ENCODE peak calls at places on chromosomes 16 and 17, in five cellular contexts. One of them, this sample, is unnamed.

GRCh38 chr17:57114085-57114673 is 29.1 kb downstream of the AKAP1 start:
- DNase-seq in HCT116: no peak
- DNase-seq in ovary: peak; percentile 53
- DNase-seq in uterus: peak; percentile 38
- DNase-seq in HepG2: peak; percentile 41
- DNase-seq in this sample: no peak

GRCh38 chr16:68021490-68021889 is 1.5 kb downstream of the DDX28 start:
- DNase-seq in HepG2: no peak
- DNase-seq in uterus: no peak
- DNase-seq in ovary: no peak
- DNase-seq in HCT116: no peak
- DNase-seq in this sample: no peak

GRCh38 chr16:23597003-23597756 is 1.1 kb upstream of the NDUFAB1 start:
- DNase-seq in uterus: no peak
- DNase-seq in HCT116: peak; percentile 50
- DNase-seq in HepG2: peak; percentile 71
- DNase-seq in ovary: no peak
- DNase-seq in this sample: no peak

GRCh38 chr17:66281671-66282369 is 20.6 kb upstream of the PRKCA start:
- DNase-seq in HCT116: no peak
- DNase-seq in ovary: no peak
- DNase-seq in uterus: no peak
- DNase-seq in HepG2: no peak
- DNase-seq in this sample: no peak

GRCh38 chr17:76248013-76248782 is 7.9 kb upstream of the RNF157 start:
- DNase-seq in ovary: no peak
- DNase-seq in HCT116: no peak
- DNase-seq in HepG2: no peak
- DNase-seq in uterus: no peak
- DNase-seq in this sample: no peak

GRCh38 chr17:74920306-74920620 is 2.8 kb downstream of the USH1G start:
- DNase-seq in uterus: no peak
- DNase-seq in ovary: no peak
- DNase-seq in HepG2: no peak
- DNase-seq in HCT116: no peak
- DNase-seq in this sample: no peak

GRCh38 chr16:51119576-51120288 is 31.3 kb downstream of the SALL1 start:
- DNase-seq in HCT116: no peak
- DNase-seq in ovary: no peak
- DNase-seq in uterus: peak; percentile 53
- DNase-seq in HepG2: peak; percentile 79
- DNase-seq in this sample: no peak

GRCh38 chr17:75909812-75910274 is 5.2 kb upstream of the MRPL38 start:
- DNase-seq in HCT116: no peak
- DNase-seq in uterus: peak; percentile 87
- DNase-seq in ovary: peak; percentile 59
- DNase-seq in HepG2: no peak
- DNase-seq in this sample: peak; percentile 64

GRCh38 chr17:48429638-48430586 is at the start of gene SKAP1:
- DNase-seq in HCT116: no peak
- DNase-seq in ovary: no peak
- DNase-seq in HepG2: no peak
- DNase-seq in uterus: no peak
- DNase-seq in this sample: no peak

GRCh38 chr17:50550661-50551432 is 3.9 kb downstream of the SPATA20 start:
- DNase-seq in ovary: peak; percentile 86
- DNase-seq in uterus: peak; percentile 87
- DNase-seq in HCT116: peak; percentile 68
- DNase-seq in HepG2: peak; percentile 84
- DNase-seq in this sample: peak; percentile 77

GRCh38 chr17:43931062-43931571 is 11.2 kb downstream of the PPY start:
- DNase-seq in ovary: no peak
- DNase-seq in uterus: no peak
- DNase-seq in HCT116: no peak
- DNase-seq in HepG2: peak; percentile 92
- DNase-seq in this sample: no peak

GRCh38 chr17:66365204-66365524 is 62.8 kb downstream of the PRKCA start:
- DNase-seq in uterus: no peak
- DNase-seq in HCT116: no peak
- DNase-seq in HepG2: no peak
- DNase-seq in ovary: no peak
- DNase-seq in this sample: no peak

GRCh38 chr16:262121-262745 is 13.5 kb downstream of the RGS11 start:
- DNase-seq in HepG2: no peak
- DNase-seq in ovary: no peak
- DNase-seq in uterus: no peak
- DNase-seq in HCT116: no peak
- DNase-seq in this sample: no peak

GRCh38 chr17:69719474-69720048 is 305.1 kb downstream of the MAP2K6 start:
- DNase-seq in ovary: no peak
- DNase-seq in HCT116: no peak
- DNase-seq in HepG2: no peak
- DNase-seq in uterus: no peak
- DNase-seq in this sample: no peak

GRCh38 chr16:79437764-79438728 is 162.5 kb downstream of the MAF start:
- DNase-seq in HepG2: no peak
- DNase-seq in HCT116: no peak
- DNase-seq in uterus: no peak
- DNase-seq in ovary: peak; percentile 57
- DNase-seq in this sample: peak; percentile 75

GRCh38 chr17:45319239-45319703 is 2.5 kb upstream of the MAP3K14 start:
- DNase-seq in HepG2: no peak
- DNase-seq in ovary: no peak
- DNase-seq in HCT116: peak; percentile 64
- DNase-seq in uterus: no peak
- DNase-seq in this sample: no peak

DNA sequence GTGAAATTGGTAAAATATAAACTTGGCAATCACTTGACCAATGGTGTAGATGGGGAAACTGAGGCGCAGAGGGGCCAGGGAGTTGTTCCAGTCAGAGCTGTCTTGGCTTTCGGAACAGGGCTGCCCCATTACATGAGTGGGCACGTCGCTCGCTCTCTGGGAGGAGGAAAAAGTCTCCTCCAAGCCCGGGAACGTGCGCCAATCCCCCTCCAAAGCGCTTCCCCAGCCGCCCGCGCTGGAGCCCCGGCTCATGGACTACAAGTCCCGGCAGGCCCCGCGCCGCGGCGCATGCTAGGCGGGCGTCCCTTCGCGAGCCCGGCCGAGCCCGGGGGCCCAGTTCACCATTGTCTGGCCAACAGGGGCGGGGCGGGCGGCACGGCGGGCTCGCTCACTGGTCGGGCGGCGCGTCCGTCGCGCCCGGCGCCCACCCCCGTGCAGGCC is 294 bp upstream of the LLGL1 start:
- DNase-seq in HCT116: peak; percentile 88
- DNase-seq in ovary: peak; percentile 97
- DNase-seq in HepG2: peak; percentile 87
- DNase-seq in uterus: peak; percentile 96
- DNase-seq in this sample: peak; percentile 95
- TF ChIP-seq POLR2A in HCT116: no peak
- TF ChIP-seq POLR2A in ovary: no peak
- TF ChIP-seq POLR2A in HepG2: no peak
- TF ChIP-seq POLR2A in uterus: peak; percentile 31
- TF ChIP-seq POLR2A in this sample: no peak

GRCh38 chr17:63600569-63601438 is at the start of gene TACO1:
- DNase-seq in uterus: peak; percentile 71
- DNase-seq in HCT116: peak; percentile 79
- DNase-seq in ovary: peak; percentile 81
- DNase-seq in HepG2: peak; percentile 83
- DNase-seq in this sample: peak; percentile 60
- TF ChIP-seq POLR2A in uterus: peak; percentile 36
- TF ChIP-seq POLR2A in HCT116: peak; percentile 73
- TF ChIP-seq POLR2A in ovary: peak; percentile 31
- TF ChIP-seq POLR2A in HepG2: peak; percentile 88
- TF ChIP-seq POLR2A in this sample: peak; percentile 24

GRCh38 chr17:38799501-38800236 is at the start of gene PIP4K2B:
- DNase-seq in uterus: peak; percentile 97
- DNase-seq in ovary: peak; percentile 96
- DNase-seq in HCT116: peak; percentile 97
- DNase-seq in HepG2: peak; percentile 98
- DNase-seq in this sample: peak; percentile 90
- TF ChIP-seq POLR2A in uterus: peak; percentile 52
- TF ChIP-seq POLR2A in ovary: peak; percentile 46
- TF ChIP-seq POLR2A in HCT116: peak; percentile 65
- TF ChIP-seq POLR2A in HepG2: peak; percentile 79
- TF ChIP-seq POLR2A in this sample: no peak

GRCh38 chr16:87951550-87952538 is 610 bp downstream of the BANP start:
- DNase-seq in uterus: no peak
- DNase-seq in HepG2: peak; percentile 48
- DNase-seq in HCT116: no peak
- DNase-seq in ovary: no peak
- DNase-seq in this sample: no peak
- TF ChIP-seq POLR2A in uterus: no peak
- TF ChIP-seq POLR2A in HepG2: peak; percentile 76
- TF ChIP-seq POLR2A in HCT116: peak; percentile 58
- TF ChIP-seq POLR2A in ovary: no peak
- TF ChIP-seq POLR2A in this sample: no peak

GRCh38 chr16:81553080-81553813 is 108.6 kb downstream of the CMIP start:
- DNase-seq in HCT116: no peak
- DNase-seq in uterus: no peak
- DNase-seq in ovary: no peak
- DNase-seq in HepG2: peak; percentile 91
- DNase-seq in this sample: no peak

GRCh38 chr16:81555660-81556059 is 111.1 kb downstream of the CMIP start:
- DNase-seq in HepG2: no peak
- DNase-seq in uterus: no peak
- DNase-seq in ovary: no peak
- DNase-seq in HCT116: no peak
- DNase-seq in this sample: no peak

GRCh38 chr16:81554993-81555392 is 110.4 kb downstream of the CMIP start:
- DNase-seq in HepG2: no peak
- DNase-seq in ovary: no peak
- DNase-seq in uterus: no peak
- DNase-seq in HCT116: no peak
- DNase-seq in this sample: no peak

GRCh38 chr16:81552743-81553079 is 108.1 kb downstream of the CMIP start:
- DNase-seq in ovary: no peak
- DNase-seq in HCT116: no peak
- DNase-seq in HepG2: no peak
- DNase-seq in uterus: no peak
- DNase-seq in this sample: no peak

DNA sequence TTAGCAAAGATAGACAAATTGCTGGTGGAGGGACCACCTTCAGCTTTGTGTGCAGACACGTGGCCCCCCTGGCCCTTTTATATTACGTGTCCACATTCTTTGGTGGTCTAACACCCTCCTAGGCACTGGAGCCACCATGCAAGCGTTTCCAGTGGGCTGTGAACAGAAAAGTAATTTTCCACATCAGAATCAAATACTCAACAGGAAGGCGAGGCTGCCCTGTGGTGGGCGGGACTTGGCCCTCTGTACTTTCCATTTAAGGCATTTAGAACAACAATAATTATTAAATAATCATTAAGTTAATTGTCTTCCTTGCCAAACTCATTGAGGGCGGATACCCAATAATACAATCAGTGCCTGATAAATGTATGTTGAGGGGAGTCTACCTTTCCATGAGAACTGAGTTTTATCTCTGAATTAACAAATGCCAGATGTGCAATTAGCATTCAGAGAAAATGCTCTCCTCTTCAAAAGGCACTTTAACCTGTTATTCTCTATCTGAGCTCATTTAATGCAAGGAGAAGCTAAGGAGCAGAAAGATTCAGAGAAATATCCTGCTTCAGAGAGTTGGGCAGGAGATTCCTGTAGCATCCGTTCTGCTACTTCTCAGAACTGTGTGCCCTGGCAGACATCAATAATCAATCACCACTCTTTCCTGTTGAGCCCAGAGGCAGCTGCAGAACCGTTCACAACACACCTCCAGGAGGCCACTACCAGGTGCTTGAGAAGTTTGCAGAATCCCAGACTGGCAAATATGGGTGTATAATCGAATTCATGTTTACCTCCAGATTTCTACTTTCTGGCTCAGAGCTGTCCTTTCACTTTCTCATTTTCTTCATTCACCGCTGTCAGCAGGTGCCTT is 109.4 kb downstream of the CMIP start:
- DNase-seq in ovary: no peak
- DNase-seq in uterus: no peak
- DNase-seq in HCT116: no peak
- DNase-seq in HepG2: no peak
- DNase-seq in this sample: no peak
- TF ChIP-seq POLR2A in ovary: no peak
- TF ChIP-seq POLR2A in uterus: no peak
- TF ChIP-seq POLR2A in HCT116: no peak
- TF ChIP-seq POLR2A in HepG2: no peak
- TF ChIP-seq POLR2A in this sample: no peak

DNA sequence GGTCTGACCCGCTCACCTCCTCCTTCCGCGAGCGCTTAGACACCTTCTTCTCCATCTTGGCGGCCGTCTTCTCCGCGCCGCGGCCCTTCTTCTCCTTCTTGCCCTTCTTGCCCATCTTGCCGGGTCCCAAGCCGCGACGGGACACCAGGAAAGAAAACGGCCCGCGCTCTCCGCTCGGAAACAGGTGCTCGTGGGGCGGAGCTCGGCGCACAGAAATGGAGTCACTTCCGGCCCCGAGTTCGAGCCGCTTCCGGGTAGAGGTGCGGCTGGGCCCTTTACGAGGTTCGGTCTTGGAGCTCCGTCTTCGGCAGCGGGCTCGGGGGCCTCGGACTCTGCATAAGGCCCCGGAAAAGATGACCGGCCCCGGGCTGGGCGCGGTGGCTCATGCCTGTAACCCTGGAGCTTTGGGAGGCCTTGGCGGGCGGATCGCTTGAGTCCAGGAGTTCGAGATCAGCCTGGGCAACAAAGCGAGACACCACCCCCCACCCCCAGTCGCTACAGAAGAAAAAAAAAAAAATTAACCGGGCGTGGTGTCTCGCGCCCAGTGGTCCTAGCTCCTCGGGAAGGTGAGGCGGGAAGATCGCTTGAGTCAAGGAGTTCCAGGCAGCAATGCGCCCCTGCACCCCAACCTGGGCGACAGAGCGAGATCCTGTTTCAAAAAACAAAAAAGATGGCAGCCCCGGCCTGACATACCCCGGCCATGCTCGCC is at the start of gene KLHDC4:
- DNase-seq in uterus: peak; percentile 88
- DNase-seq in ovary: peak; percentile 85
- DNase-seq in HepG2: peak; percentile 78
- DNase-seq in HCT116: peak; percentile 81
- DNase-seq in this sample: peak; percentile 81
- TF ChIP-seq POLR2A in uterus: peak; percentile 58
- TF ChIP-seq POLR2A in ovary: peak; percentile 74
- TF ChIP-seq POLR2A in HepG2: peak; percentile 80
- TF ChIP-seq POLR2A in HCT116: peak; percentile 71
- TF ChIP-seq POLR2A in this sample: peak; percentile 41

DNA sequence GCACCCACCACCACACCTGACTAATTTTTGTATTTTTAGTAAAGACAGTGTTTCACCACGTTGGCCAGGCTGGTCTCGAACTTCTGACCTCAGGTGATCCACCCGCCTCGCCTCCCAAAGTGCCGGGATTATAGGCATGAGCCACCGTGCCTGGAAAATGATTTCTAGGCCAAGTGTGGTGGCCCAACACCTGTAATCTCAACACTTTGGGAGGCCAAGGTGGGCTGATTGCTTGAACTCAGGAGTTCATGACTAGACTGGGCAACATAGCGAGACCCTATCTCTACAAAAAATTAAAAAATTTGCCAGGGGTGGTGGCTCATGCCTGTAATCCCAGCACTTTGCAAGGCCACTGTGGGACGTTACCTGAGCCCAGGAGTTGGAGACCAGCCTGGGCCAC is 11.0 kb upstream of the BAIAP3 start:
- DNase-seq in HCT116: no peak
- DNase-seq in HepG2: no peak
- DNase-seq in uterus: no peak
- DNase-seq in ovary: no peak
- DNase-seq in this sample: no peak
- TF ChIP-seq POLR2A in HCT116: no peak
- TF ChIP-seq POLR2A in HepG2: no peak
- TF ChIP-seq POLR2A in uterus: no peak
- TF ChIP-seq POLR2A in ovary: no peak
- TF ChIP-seq POLR2A in this sample: no peak

GRCh38 chr17:2122641-2123302 is 67.9 kb downstream of the HIC1 start:
- DNase-seq in uterus: peak; percentile 74
- DNase-seq in HCT116: no peak
- DNase-seq in HepG2: no peak
- DNase-seq in ovary: peak; percentile 62
- DNase-seq in this sample: peak; percentile 63
- TF ChIP-seq POLR2A in uterus: no peak
- TF ChIP-seq POLR2A in HCT116: no peak
- TF ChIP-seq POLR2A in HepG2: no peak
- TF ChIP-seq POLR2A in ovary: no peak
- TF ChIP-seq POLR2A in this sample: no peak